ENCODE peak calls at places on chromosomes 3 and 15, in six cellular contexts. R, V, J, Z, O and Q are unnamed samples.

GRCh38 chr3:69250014-69250413 is 127.6 kb upstream of the LMOD3 start:
- DNase-seq in V (no peak), R (peak; percentile 84), O (peak; percentile 39), J (peak; percentile 87), Z (no peak), Q (peak; percentile 31)

GRCh38 chr15:89396723-89397652 is 62.4 kb upstream of the POLG start:
- DNase-seq in O (no peak), V (no peak), R (no peak), Z (no peak), J (no peak), Q (no peak)

GRCh38 chr15:50542051-50542450 is 4.4 kb downstream of the USP50 start:
- DNase-seq in R (no peak), V (no peak), O (no peak), J (no peak), Z (peak; percentile 27), Q (no peak)

GRCh38 chr3:194265996-194266657 is 85.0 kb downstream of the CPN2 start:
- DNase-seq in J (no peak), V (no peak), R (no peak), Z (no peak), O (no peak), Q (no peak)

GRCh38 chr3:46662771-46663551 is 30.5 kb downstream of the ALS2CL start:
- DNase-seq in O (no peak), R (peak; percentile 42), Z (no peak), V (no peak), J (peak; percentile 30), Q (no peak)

GRCh38 chr3:42683875-42684593 is 1.3 kb upstream of the KLHL40 start:
- DNase-seq in O (peak; percentile 47), V (peak; percentile 56), Z (peak; percentile 93), J (peak; percentile 51), R (peak; percentile 81), Q (no peak)

GRCh38 chr15:63094495-63094931 is 27.1 kb upstream of the LACTB start:
- DNase-seq in O (no peak), Z (peak; percentile 58), J (no peak), R (no peak), V (no peak), Q (no peak)

GRCh38 chr3:32303051-32303786 is 64.7 kb downstream of the CMTM8 start:
- DNase-seq in O (no peak), V (no peak), J (no peak), R (no peak), Z (no peak), Q (no peak)

GRCh38 chr15:70321106-70321809 is 223.5 kb upstream of the TLE3 start:
- DNase-seq in V (no peak), R (no peak), Z (no peak), O (no peak), J (no peak), Q (no peak)

GRCh38 chr3:15305366-15305844 is 27.0 kb downstream of the SH3BP5 start:
- DNase-seq in J (no peak), V (no peak), R (no peak), Z (no peak), O (no peak), Q (no peak)

GRCh38 chr3:194675081-194675640 is 3.2 kb upstream of the LSG1 start:
- DNase-seq in Z (no peak), R (no peak), J (no peak), O (peak; percentile 77), V (no peak), Q (peak; percentile 76)

GRCh38 chr3:43915546-43915945 is 224.8 kb downstream of the ABHD5 start:
- DNase-seq in R (no peak), Z (no peak), O (no peak), V (no peak), J (no peak), Q (no peak)

GRCh38 chr3:189629803-189630455 is 1.3 kb upstream of the TP63 start:
- DNase-seq in O (no peak), J (no peak), V (no peak), Z (no peak), R (no peak), Q (no peak)

GRCh38 chr15:43776101-43776717 is 557 bp downstream of the ELL3 start:
- DNase-seq in V (peak; percentile 37), O (peak; percentile 25), J (peak; percentile 77), R (no peak), Z (no peak), Q (peak; percentile 46)

GRCh38 chr3:156533205-156533604 is 21.7 kb downstream of the SSR3 start:
- DNase-seq in O (no peak), Z (no peak), R (no peak), V (no peak), J (no peak), Q (no peak)

GRCh38 chr15:48486228-48486627 is 155.0 kb downstream of the DUT start:
- DNase-seq in R (no peak), O (no peak), J (no peak), V (no peak), Z (no peak), Q (no peak)

GRCh38 chr15:80780416-80781221 is 1.4 kb downstream of the CEMIP start:
- DNase-seq in J (peak; percentile 81), R (no peak), O (peak; percentile 43), V (peak; percentile 62), Z (no peak), Q (peak; percentile 38)

GRCh38 chr3:40079203-40079844 is 230.2 kb upstream of the EIF1B start:
- DNase-seq in O (no peak), R (no peak), V (no peak), J (no peak), Z (peak; percentile 87), Q (no peak)

GRCh38 chr3:14403636-14404395 is 1.4 kb downstream of the SLC6A6 start:
- DNase-seq in R (peak; percentile 55), V (peak; percentile 39), O (no peak), Z (no peak), J (peak; percentile 45), Q (no peak)

GRCh38 chr15:45386420-45386819 is 8.1 kb upstream of the GATM start:
- DNase-seq in O (no peak), R (no peak), V (no peak), J (no peak), Z (no peak), Q (no peak)

GRCh38 chr15:70036585-70037343 is 61.0 kb downstream of the TLE3 start:
- DNase-seq in O (no peak), J (peak; percentile 58), V (peak; percentile 73), R (no peak), Z (no peak), Q (no peak)

GRCh38 chr3:16423298-16423697 is 90.2 kb downstream of the RFTN1 start:
- DNase-seq in J (no peak), O (no peak), Z (no peak), V (no peak), R (no peak), Q (no peak)

GRCh38 chr15:100738614-100739013 is 136.2 kb downstream of the ASB7 start:
- DNase-seq in V (no peak), O (no peak), J (no peak), R (no peak), Z (no peak), Q (no peak)

GRCh38 chr15:35669457-35670045 is 123.6 kb upstream of the DPH6 start:
- DNase-seq in R (no peak), Z (no peak), O (no peak), V (no peak), J (no peak), Q (no peak)

GRCh38 chr3:182570934-182571594 is 222.2 kb upstream of the ATP11B start:
- DNase-seq in J (no peak), V (no peak), R (no peak), O (no peak), Z (no peak), Q (no peak)

GRCh38 chr3:71305246-71306206 is 278.0 kb downstream of the FOXP1 start:
- DNase-seq in Z (no peak), R (peak; percentile 80), O (peak; percentile 33), J (peak; percentile 34), V (no peak), Q (no peak)

GRCh38 chr3:66413151-66413751 is 87.6 kb downstream of the LRIG1 start:
- DNase-seq in O (no peak), J (no peak), R (no peak), V (no peak), Z (peak; percentile 89), Q (no peak)

GRCh38 chr3:34351857-34352545 is 553.6 kb downstream of the PDCD6IP start:
- DNase-seq in R (no peak), J (no peak), Z (no peak), V (no peak), O (no peak), Q (no peak)

GRCh38 chr3:133944181-133944580 is 48.5 kb upstream of the RAB6B start:
- DNase-seq in J (no peak), Z (peak; percentile 55), O (no peak), R (no peak), V (no peak), Q (no peak)

GRCh38 chr3:13004376-13004775 is 68.9 kb downstream of the IQSEC1 start:
- DNase-seq in V (peak; percentile 42), R (no peak), J (peak; percentile 71), O (no peak), Z (no peak), Q (no peak)

GRCh38 chr3:77232557-77232956 is 192.7 kb downstream of the ROBO2 start:
- DNase-seq in R (no peak), O (no peak), V (no peak), Z (no peak), J (no peak), Q (no peak)

GRCh38 chr15:76033438-76033837 is 21.2 kb upstream of the NRG4 start:
- DNase-seq in Z (no peak), O (no peak), R (no peak), V (no peak), J (no peak), Q (no peak)

GRCh38 chr3:127690106-127690505 is 17.4 kb downstream of the ABTB1 start:
- DNase-seq in Z (peak; percentile 67), J (peak; percentile 2), V (peak; percentile 86), O (no peak), R (no peak), Q (no peak)

GRCh38 chr3:39205919-39206516 is 13.6 kb upstream of the XIRP1 start:
- DNase-seq in R (no peak), Z (no peak), J (no peak), O (no peak), V (no peak), Q (no peak)

GRCh38 chr3:115930168-115930567 is 306.9 kb downstream of the GAP43 start:
- DNase-seq in J (no peak), R (no peak), Z (no peak), O (no peak), V (no peak), Q (no peak)

GRCh38 chr3:135224963-135225362 is 429.9 kb downstream of the EPHB1 start:
- DNase-seq in V (no peak), Z (no peak), R (no peak), O (no peak), J (no peak), Q (no peak)

GRCh38 chr15:32033186-32033890 is 3.0 kb downstream of the CHRNA7 start:
- DNase-seq in O (no peak), R (peak; percentile 55), J (no peak), V (no peak), Z (no peak), Q (no peak)

GRCh38 chr15:41790756-41791546 is 16.7 kb downstream of the MAPKBP1 start:
- DNase-seq in R (no peak), O (no peak), V (peak; percentile 41), Z (peak; percentile 84), J (no peak), Q (no peak)

GRCh38 chr3:141401584-141402475 is 33.5 kb downstream of the ZBTB38 start:
- DNase-seq in Z (no peak), J (peak; percentile 64), O (peak; percentile 53), R (no peak), V (peak; percentile 31), Q (peak; percentile 65)